ENCODE peak calls at places on chromosomes 1 and 21, in four cellular contexts. One of them, this sample, is unnamed.

GRCh38 chr1:119675349-119676343 is 27.6 kb upstream of the ZNF697 start:
- DNase-seq in K562: peak
- DNase-seq in GM12878: peak
- DNase-seq in HepG2: peak
- DNase-seq in this sample: peak

GRCh38 chr1:23100074-23100748 is 68.4 kb downstream of the LUZP1 start:
- DNase-seq in K562: no peak
- DNase-seq in GM12878: no peak
- DNase-seq in HepG2: peak
- DNase-seq in this sample: no peak

GRCh38 chr21:29443398-29444010 is 144.8 kb downstream of the BACH1 start:
- DNase-seq in K562: no peak
- DNase-seq in GM12878: no peak
- DNase-seq in HepG2: no peak
- DNase-seq in this sample: no peak

GRCh38 chr1:5348732-5349465 is 643.3 kb downstream of the NPHP4 start:
- DNase-seq in K562: peak
- DNase-seq in GM12878: no peak
- DNase-seq in HepG2: no peak
- DNase-seq in this sample: no peak

GRCh38 chr1:182185822-182186756 is 124.6 kb upstream of the ZNF648 start:
- DNase-seq in K562: no peak
- DNase-seq in GM12878: no peak
- DNase-seq in HepG2: peak
- DNase-seq in this sample: no peak

GRCh38 chr1:157403203-157403602 is 149.1 kb downstream of the FCRL5 start:
- DNase-seq in K562: peak
- DNase-seq in GM12878: no peak
- DNase-seq in HepG2: no peak
- DNase-seq in this sample: peak

GRCh38 chr1:201020647-201021332 is 2.7 kb downstream of the KIF21B start:
- DNase-seq in K562: peak
- DNase-seq in GM12878: no peak
- DNase-seq in HepG2: no peak
- DNase-seq in this sample: peak

GRCh38 chr1:24180676-24181075 is 6.4 kb downstream of the IFNLR1 start:
- DNase-seq in K562: no peak
- DNase-seq in GM12878: no peak
- DNase-seq in HepG2: no peak
- DNase-seq in this sample: no peak

GRCh38 chr21:23853796-23854379 is 1753.4 kb downstream of the MRPL39 start:
- DNase-seq in K562: peak
- DNase-seq in GM12878: no peak
- DNase-seq in HepG2: no peak
- DNase-seq in this sample: no peak

GRCh38 chr1:182304218-182305016 is 87.2 kb downstream of the GLUL start:
- DNase-seq in K562: no peak
- DNase-seq in GM12878: no peak
- DNase-seq in HepG2: no peak
- DNase-seq in this sample: no peak

GRCh38 chr21:39086547-39086946 is 96.7 kb downstream of the PSMG1 start:
- DNase-seq in K562: no peak
- DNase-seq in GM12878: no peak
- DNase-seq in HepG2: no peak
- DNase-seq in this sample: no peak

GRCh38 chr1:13922440-13922839 is 222.5 kb downstream of the PRDM2 start:
- DNase-seq in K562: no peak
- DNase-seq in GM12878: no peak
- DNase-seq in HepG2: no peak
- DNase-seq in this sample: no peak

GRCh38 chr1:12040457-12041051 is 21.3 kb downstream of the MIIP start:
- DNase-seq in K562: peak
- DNase-seq in GM12878: peak
- DNase-seq in HepG2: no peak
- DNase-seq in this sample: no peak

GRCh38 chr1:30088594-30089556 is 634.5 kb downstream of the MATN1 start:
- DNase-seq in K562: peak
- DNase-seq in GM12878: no peak
- DNase-seq in HepG2: no peak
- DNase-seq in this sample: no peak

GRCh38 chr1:39258146-39258924 is 53.8 kb downstream of the MACF1 start:
- DNase-seq in K562: peak
- DNase-seq in GM12878: no peak
- DNase-seq in HepG2: peak
- DNase-seq in this sample: peak

GRCh38 chr1:43912607-43913006 is 21.0 kb upstream of the ARTN start:
- DNase-seq in K562: no peak
- DNase-seq in GM12878: no peak
- DNase-seq in HepG2: no peak
- DNase-seq in this sample: peak

GRCh38 chr1:240876071-240876470 is 264.1 kb upstream of the GREM2 start:
- DNase-seq in K562: no peak
- DNase-seq in GM12878: no peak
- DNase-seq in HepG2: no peak
- DNase-seq in this sample: no peak

GRCh38 chr1:210467440-210468040 is 138.8 kb downstream of the HHAT start:
- DNase-seq in K562: no peak
- DNase-seq in GM12878: no peak
- DNase-seq in HepG2: no peak
- DNase-seq in this sample: no peak

GRCh38 chr1:53237638-53238037 is 680 bp downstream of the MAGOH start:
- DNase-seq in K562: peak
- DNase-seq in GM12878: no peak
- DNase-seq in HepG2: no peak
- DNase-seq in this sample: no peak

GRCh38 chr1:39958801-39959200 is 3.9 kb downstream of the MFSD2A start:
- DNase-seq in K562: no peak
- DNase-seq in GM12878: no peak
- DNase-seq in HepG2: no peak
- DNase-seq in this sample: no peak

GRCh38 chr1:26138974-26139558 is 19.8 kb upstream of the FAM110D start:
- DNase-seq in K562: peak
- DNase-seq in GM12878: no peak
- DNase-seq in HepG2: no peak
- DNase-seq in this sample: no peak
- TF ChIP-seq ESRRA in K562: peak
- TF ChIP-seq ESRRA in GM12878: no peak
- TF ChIP-seq ESRRA in HepG2: no peak
- TF ChIP-seq ESRRA in this sample: no peak

GRCh38 chr1:186302378-186302920 is 72.6 kb downstream of the TPR start:
- DNase-seq in K562: no peak
- DNase-seq in GM12878: no peak
- DNase-seq in HepG2: no peak
- DNase-seq in this sample: no peak

GRCh38 chr1:186301448-186301847 is 73.6 kb downstream of the TPR start:
- DNase-seq in K562: no peak
- DNase-seq in GM12878: no peak
- DNase-seq in HepG2: no peak
- DNase-seq in this sample: no peak

GRCh38 chr1:186304982-186305949 is 69.8 kb downstream of the TPR start:
- DNase-seq in K562: peak
- DNase-seq in GM12878: no peak
- DNase-seq in HepG2: peak
- DNase-seq in this sample: no peak

GRCh38 chr1:186306533-186306932 is 68.5 kb downstream of the TPR start:
- DNase-seq in K562: no peak
- DNase-seq in GM12878: no peak
- DNase-seq in HepG2: no peak
- DNase-seq in this sample: no peak

GRCh38 chr1:186303911-186304310 is 71.1 kb downstream of the TPR start:
- DNase-seq in K562: no peak
- DNase-seq in GM12878: no peak
- DNase-seq in HepG2: no peak
- DNase-seq in this sample: no peak
- TF ChIP-seq ATF3 in K562: no peak
- TF ChIP-seq ATF3 in GM12878: no peak
- TF ChIP-seq ATF3 in HepG2: no peak
- TF ChIP-seq ATF3 in this sample: no peak

DNA sequence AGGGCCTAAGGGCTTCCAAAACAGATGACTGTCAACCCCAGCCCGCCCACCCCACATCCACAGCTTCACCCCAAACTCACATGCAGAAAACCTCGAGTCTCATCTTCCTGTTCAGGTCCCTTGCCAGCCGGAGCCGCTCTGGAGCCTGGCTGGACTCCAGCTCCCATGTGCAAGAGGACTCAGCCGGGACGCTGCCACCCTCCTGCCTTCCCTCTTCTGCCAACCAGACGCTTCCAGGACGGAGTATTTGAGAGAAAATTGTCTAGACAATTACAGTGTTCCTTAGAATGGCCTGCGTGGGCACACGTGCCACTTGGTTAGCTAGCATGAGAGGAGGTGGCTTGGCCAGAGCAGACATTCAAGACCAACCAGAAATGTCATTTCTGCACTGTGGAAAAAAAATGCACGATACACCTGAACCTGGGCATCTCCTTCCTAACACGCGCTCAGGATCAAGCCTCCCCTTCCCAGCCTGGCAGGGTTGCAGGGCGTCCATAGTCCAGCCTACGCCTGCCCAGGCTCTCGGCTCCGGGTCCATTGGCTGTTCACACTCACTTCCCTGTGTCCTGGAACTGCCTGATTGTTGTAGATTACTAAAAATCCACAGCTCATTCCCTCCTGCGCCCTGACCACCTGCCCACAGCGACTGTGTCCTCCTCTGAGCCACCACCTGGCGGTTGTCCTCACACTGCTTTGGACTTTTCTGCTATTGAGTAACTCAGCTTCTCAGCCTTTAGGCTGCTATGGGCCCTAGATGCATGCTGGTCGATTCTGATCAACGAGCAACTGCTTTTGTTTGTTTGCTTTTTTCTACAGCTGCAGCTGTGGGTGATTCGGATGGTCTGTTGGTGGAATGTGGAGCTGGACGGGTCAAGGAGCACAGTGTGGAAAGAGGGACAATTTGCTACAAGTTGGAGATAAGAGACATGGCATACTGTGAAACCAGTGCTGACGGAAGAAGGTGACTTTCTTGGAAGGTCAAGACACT is at the start of gene CLDN14:
- DNase-seq in K562: no peak
- DNase-seq in GM12878: no peak
- DNase-seq in HepG2: peak
- DNase-seq in this sample: no peak
- TF ChIP-seq CREM in K562: no peak
- TF ChIP-seq CREM in GM12878: no peak
- TF ChIP-seq CREM in HepG2: no peak
- TF ChIP-seq CREM in this sample: no peak

GRCh38 chr1:171637928-171638576 is 14.4 kb downstream of the MYOC start:
- DNase-seq in K562: no peak
- DNase-seq in GM12878: no peak
- DNase-seq in HepG2: peak
- DNase-seq in this sample: no peak
- TF ChIP-seq ESRRA in K562: no peak
- TF ChIP-seq ESRRA in GM12878: no peak
- TF ChIP-seq ESRRA in HepG2: no peak
- TF ChIP-seq ESRRA in this sample: no peak

GRCh38 chr1:218479436-218480115 is 134.4 kb downstream of the TGFB2 start:
- DNase-seq in K562: no peak
- DNase-seq in GM12878: no peak
- DNase-seq in HepG2: peak
- DNase-seq in this sample: no peak
- TF ChIP-seq ATF3 in K562: no peak
- TF ChIP-seq ATF3 in GM12878: no peak
- TF ChIP-seq ATF3 in HepG2: no peak
- TF ChIP-seq ATF3 in this sample: no peak